ENCODE peak calls at places on chromosomes 13 and 19, in seven cellular contexts. P, J, H, T, F, K and Z are unnamed samples.

GRCh38 chr13:23391752-23392151 is 41.8 kb downstream of the SACS start:
- DNase-seq in J (no peak), F (no peak), T (no peak), P (no peak), H (peak), K (no peak), Z (no peak)

GRCh38 chr19:15538774-15539173 is 30.4 kb downstream of the CYP4F22 start:
- DNase-seq in T (no peak), H (peak), J (no peak), F (no peak), P (no peak), K (no peak), Z (no peak)

GRCh38 chr13:75635101-75635620 is 969 bp upstream of the LMO7 start:
- DNase-seq in J (no peak), F (no peak), H (no peak), T (no peak), P (no peak), K (peak), Z (no peak)

GRCh38 chr19:50327013-50327412 is 2.2 kb downstream of the KCNC3 start:
- DNase-seq in P (no peak), F (no peak), T (no peak), J (no peak), K (no peak), H (no peak), Z (no peak)

GRCh38 chr13:99281811-99282263 is 23.7 kb upstream of the GPR18 start:
- DNase-seq in K (no peak), H (no peak), F (peak), J (no peak), T (peak), P (no peak), Z (no peak)

GRCh38 chr13:99332456-99332855 is 25.3 kb upstream of the GPR183 start:
- DNase-seq in J (no peak), P (no peak), H (no peak), K (no peak), T (no peak), F (no peak), Z (no peak)

GRCh38 chr13:80235559-80236296 is 105.2 kb downstream of the SPRY2 start:
- DNase-seq in H (peak), P (no peak), J (no peak), K (peak), T (no peak), F (peak), Z (no peak)

GRCh38 chr19:2391118-2391725 is 31.2 kb downstream of the TMPRSS9 start:
- DNase-seq in T (no peak), K (peak), P (peak), F (peak), H (peak), J (no peak), Z (peak)

GRCh38 chr13:60214213-60215079 is 50.7 kb upstream of the DIAPH3 start:
- DNase-seq in H (no peak), P (no peak), T (no peak), J (no peak), K (no peak), F (no peak), Z (no peak)

GRCh38 chr13:39100996-39101751 is 62.9 kb downstream of the NHLRC3 start:
- DNase-seq in K (no peak), H (no peak), J (no peak), T (no peak), F (no peak), P (no peak), Z (no peak)

GRCh38 chr19:58392945-58393724 is 2.3 kb upstream of the RNF225 start:
- DNase-seq in P (no peak), J (no peak), F (no peak), H (no peak), K (no peak), T (no peak), Z (no peak)

GRCh38 chr19:5588441-5588840 is 20.7 kb upstream of the TINCR start:
- DNase-seq in T (no peak), P (peak), K (no peak), H (no peak), F (no peak), J (no peak), Z (no peak)

GRCh38 chr19:43462887-43463380 is 2.5 kb downstream of the LYPD3 start:
- DNase-seq in J (no peak), T (no peak), F (no peak), H (no peak), K (no peak), P (no peak), Z (no peak)

GRCh38 chr13:27406178-27406939 is 18.1 kb upstream of the GTF3A start:
- DNase-seq in K (peak), P (no peak), J (no peak), T (no peak), H (peak), F (peak), Z (no peak)

GRCh38 chr13:114000151-114001040 is 26.5 kb upstream of the C13orf46 start:
- DNase-seq in J (no peak), P (no peak), H (no peak), T (no peak), F (no peak), K (no peak), Z (no peak)

GRCh38 chr13:97367016-97367415 is 67.0 kb upstream of the RAP2A start:
- DNase-seq in T (no peak), H (no peak), P (peak), K (no peak), J (no peak), F (peak), Z (no peak)

GRCh38 chr19:1874554-1875185 is 10.6 kb downstream of the ABHD17A start:
- DNase-seq in T (no peak), J (no peak), K (no peak), H (no peak), F (peak), P (no peak), Z (no peak)

GRCh38 chr19:4635763-4636135 is 3.6 kb upstream of the TNFAIP8L1 start:
- DNase-seq in K (peak), J (no peak), P (no peak), H (no peak), T (no peak), F (no peak), Z (no peak)

GRCh38 chr13:47126432-47126831 is 229.6 kb upstream of the HTR2A start:
- DNase-seq in H (no peak), P (no peak), J (no peak), T (no peak), F (peak), K (no peak), Z (no peak)

GRCh38 chr19:482186-483041 is 13.9 kb upstream of the MADCAM1 start:
- DNase-seq in F (peak), T (no peak), K (no peak), H (no peak), P (no peak), J (no peak), Z (no peak)

GRCh38 chr13:100483836-100484381 is 104.7 kb downstream of the GGACT start:
- DNase-seq in K (no peak), J (no peak), P (no peak), F (no peak), T (no peak), H (no peak), Z (no peak)
- TF ChIP-seq CTCF in K (no peak), J (no peak), P (no peak), F (no peak), T (no peak), H (no peak), Z (no peak)

DNA sequence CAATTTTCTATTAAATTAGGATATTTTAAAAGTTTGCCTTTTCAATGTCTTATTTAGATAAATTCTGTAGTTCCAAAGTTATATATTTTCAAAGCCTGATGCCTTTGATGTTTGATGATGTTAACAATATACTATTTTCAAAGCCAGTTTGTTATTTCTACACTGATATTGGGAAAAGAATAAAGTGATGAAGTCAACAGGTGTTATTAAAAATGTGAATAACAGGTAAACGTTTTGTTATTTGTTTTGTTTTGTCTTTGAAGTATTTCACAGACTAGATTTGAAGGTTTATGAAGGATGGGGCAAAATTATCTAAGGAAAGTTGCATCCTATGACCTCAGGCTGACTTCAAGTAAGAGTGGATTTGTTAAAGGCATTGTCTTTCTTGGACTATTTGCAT is 33.1 kb upstream of the ZNF420 start:
- DNase-seq in F (no peak), J (no peak), H (no peak), K (no peak), T (no peak), P (no peak), Z (no peak)
- TF ChIP-seq CTCF in F (no peak), J (no peak), H (no peak), K (no peak), T (no peak), P (no peak), Z (no peak)

GRCh38 chr13:49516467-49516866 is 20.7 kb downstream of the PHF11 start:
- DNase-seq in F (no peak), P (no peak), K (no peak), J (no peak), T (no peak), H (no peak), Z (no peak)
- TF ChIP-seq CTCF in F (no peak), P (no peak), K (no peak), J (no peak), T (no peak), H (no peak), Z (no peak)

GRCh38 chr13:100984349-100984748 is 309.8 kb upstream of the TMTC4 start:
- DNase-seq in P (no peak), F (no peak), J (no peak), K (no peak), T (no peak), H (no peak), Z (no peak)

GRCh38 chr13:100989424-100989823 is 314.8 kb upstream of the TMTC4 start:
- DNase-seq in H (no peak), T (no peak), F (no peak), P (no peak), K (no peak), J (no peak), Z (no peak)

GRCh38 chr13:100986571-100986970 is 312.0 kb upstream of the TMTC4 start:
- DNase-seq in H (no peak), T (no peak), P (no peak), K (no peak), J (no peak), F (no peak), Z (no peak)

GRCh38 chr13:100983111-100983510 is 308.5 kb upstream of the TMTC4 start:
- DNase-seq in J (no peak), P (peak), T (no peak), H (no peak), K (no peak), F (no peak), Z (no peak)

GRCh38 chr13:100987993-100988392 is 313.4 kb upstream of the TMTC4 start:
- DNase-seq in H (peak), T (no peak), P (no peak), F (no peak), K (peak), J (no peak), Z (peak)
- TF ChIP-seq CTCF in H (peak), T (no peak), P (peak), F (peak), K (peak), J (peak), Z (peak)

GRCh38 chr13:40665061-40665753 is 1.2 kb downstream of the FOXO1 start:
- DNase-seq in F (peak), K (peak), H (peak), T (no peak), P (no peak), J (peak), Z (no peak)

GRCh38 chr13:40662866-40663265 is 3.6 kb downstream of the FOXO1 start:
- DNase-seq in K (peak), P (no peak), F (no peak), T (no peak), J (no peak), H (no peak), Z (no peak)

GRCh38 chr13:40665754-40666057 is 735 bp downstream of the FOXO1 start:
- DNase-seq in K (no peak), F (no peak), J (no peak), P (no peak), H (peak), T (no peak), Z (no peak)

GRCh38 chr13:40666058-40666904 is at the start of gene FOXO1:
- DNase-seq in J (peak), F (peak), P (peak), H (peak), T (peak), K (peak), Z (peak)

DNA sequence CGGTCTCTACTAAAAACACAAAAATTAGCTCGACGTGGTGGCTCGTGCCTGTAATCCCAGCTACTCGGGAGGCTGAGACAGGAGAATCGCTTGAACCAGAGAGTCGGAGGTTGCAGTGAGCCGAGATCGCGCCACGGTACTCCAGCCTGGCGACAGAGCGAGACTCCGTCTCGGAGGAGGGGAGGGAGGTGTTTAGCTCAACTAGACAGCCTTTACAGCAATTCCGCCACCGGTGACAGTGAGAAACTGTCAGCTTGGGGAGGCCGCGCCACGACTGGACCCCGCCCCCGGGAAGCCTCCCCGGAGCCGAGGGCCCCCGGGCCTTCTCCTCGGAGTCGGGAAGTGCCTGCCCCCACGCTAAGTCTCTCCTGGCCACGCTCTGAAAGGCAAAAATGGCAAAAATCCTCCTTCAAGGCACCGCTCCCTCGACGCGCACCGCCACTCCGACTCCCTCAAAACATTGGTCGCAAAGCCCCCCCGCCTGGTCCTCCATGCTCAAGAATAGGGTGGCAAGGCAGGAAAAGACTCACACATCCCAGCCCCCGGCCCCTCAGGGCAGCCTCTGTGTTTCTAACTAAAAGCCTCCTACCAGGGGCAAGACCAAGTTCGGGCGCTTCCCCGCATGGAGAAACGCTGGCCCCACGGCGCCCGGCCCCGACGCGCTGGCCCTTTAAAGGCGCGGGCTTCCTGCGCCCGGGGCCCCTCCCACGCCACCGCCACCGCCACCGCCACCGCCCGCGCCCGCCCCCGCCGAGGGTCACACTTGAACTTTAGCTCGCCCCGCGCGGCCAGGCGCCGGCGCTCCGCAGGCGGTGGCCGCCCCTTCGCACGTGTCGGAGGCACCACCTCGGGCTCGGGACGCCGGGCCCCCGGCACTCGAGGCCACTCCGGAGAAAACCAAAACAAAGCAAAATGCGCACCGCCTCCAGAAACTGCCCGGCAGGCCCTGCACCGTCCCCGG is 2.1 kb downstream of the FOXO1 start:
- DNase-seq in J (peak), H (peak), F (peak), T (peak), K (peak), P (no peak), Z (no peak)
- TF ChIP-seq CTCF in J (no peak), H (no peak), F (no peak), T (no peak), K (no peak), P (no peak), Z (no peak)

DNA sequence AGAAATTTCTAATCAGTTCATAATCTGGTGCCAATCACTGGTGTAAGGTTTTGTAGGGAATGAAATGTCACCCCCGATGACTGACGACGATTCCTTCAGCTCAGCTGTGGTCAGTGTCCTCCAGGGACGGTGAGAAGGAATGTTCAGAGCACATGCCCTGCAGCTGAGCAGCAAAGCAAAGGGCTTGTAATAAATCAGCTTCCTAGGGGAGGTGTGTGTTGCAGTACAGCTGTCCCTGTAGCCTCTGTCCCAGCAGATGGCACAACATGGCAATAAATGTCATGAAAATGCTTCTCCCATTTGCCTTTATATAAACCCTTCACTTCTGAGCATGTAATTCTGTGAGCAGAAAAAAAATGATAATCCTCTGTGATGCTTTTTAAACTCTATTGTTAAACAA is 102.4 kb downstream of the FAM216B start:
- DNase-seq in K (no peak), F (peak), J (no peak), H (peak), P (no peak), T (no peak), Z (no peak)
- TF ChIP-seq CTCF in K (peak), F (peak), J (no peak), H (peak), P (peak), T (no peak), Z (no peak)

GRCh38 chr13:91247768-91248167 is 99.7 kb upstream of the MIR17HG start:
- DNase-seq in F (no peak), K (peak), P (no peak), T (no peak), H (peak), J (no peak), Z (no peak)
- TF ChIP-seq CTCF in F (no peak), K (no peak), P (peak), T (no peak), H (peak), J (peak), Z (no peak)

DNA sequence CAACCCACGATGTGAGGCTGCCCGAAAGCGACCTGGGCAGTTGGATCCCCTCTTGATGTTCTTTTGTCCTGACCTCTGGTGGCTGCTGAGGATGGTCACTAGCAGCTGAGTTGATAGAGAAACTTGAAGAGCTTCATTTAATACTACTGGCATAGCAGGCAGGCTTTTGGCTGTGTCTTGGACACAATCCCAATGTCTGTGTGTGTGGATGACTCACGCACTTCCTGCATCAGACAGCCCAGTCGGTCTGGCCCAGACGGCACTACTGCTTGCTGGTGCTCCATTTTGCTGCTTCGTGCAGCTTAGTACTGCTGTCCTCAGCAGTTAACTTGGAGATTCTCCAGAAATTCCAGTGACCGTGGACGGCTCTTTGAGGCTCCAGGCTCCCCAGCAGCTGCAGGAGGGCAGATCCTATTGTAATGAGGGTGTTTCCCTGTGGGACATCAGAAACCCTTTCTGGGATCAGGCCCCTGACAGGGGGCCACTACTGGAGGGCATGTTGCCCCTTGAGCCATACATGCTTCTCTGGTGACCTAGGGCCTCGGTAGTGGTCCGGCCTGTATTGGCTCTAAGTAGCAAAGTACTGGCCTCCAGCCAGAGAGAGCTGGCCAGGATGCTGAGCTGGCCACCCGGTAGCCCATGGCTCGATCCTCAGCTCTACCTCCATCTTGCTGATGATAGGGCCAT is 4.5 kb downstream of the FPR3 start:
- DNase-seq in K (no peak), H (peak), F (peak), P (peak), J (no peak), T (peak), Z (peak)
- TF ChIP-seq CTCF in K (no peak), H (peak), F (no peak), P (no peak), J (no peak), T (no peak), Z (no peak)